ENCODE peak calls at places on chromosomes 12 and 14, in five cellular contexts. One of them, this sample, is unnamed. For H3K9me3, the result is how much of the 10 kb centered on the place peaks cover.

GRCh38 chr14:73998736-73999135 is 20.4 kb downstream of the ENTPD5 start:
- DNase-seq in aorta: no peak
- DNase-seq in CD8-positive, alpha-beta memory T cell: no peak
- DNase-seq in tibial nerve: no peak
- DNase-seq in vagina: no peak
- DNase-seq in this sample: no peak

GRCh38 chr12:47100146-47100545 is 20.4 kb upstream of the AMIGO2 start:
- DNase-seq in aorta: no peak
- DNase-seq in CD8-positive, alpha-beta memory T cell: no peak
- DNase-seq in tibial nerve: no peak
- DNase-seq in vagina: no peak
- DNase-seq in this sample: no peak

GRCh38 chr12:29153231-29153630 is 4.2 kb downstream of the FAR2 start:
- DNase-seq in aorta: no peak
- DNase-seq in CD8-positive, alpha-beta memory T cell: no peak
- DNase-seq in tibial nerve: no peak
- DNase-seq in vagina: no peak
- DNase-seq in this sample: no peak

GRCh38 chr14:100548939-100549338 is 38.3 kb downstream of the BEGAIN start:
- DNase-seq in aorta: no peak
- DNase-seq in CD8-positive, alpha-beta memory T cell: no peak
- DNase-seq in tibial nerve: no peak
- DNase-seq in vagina: no peak
- DNase-seq in this sample: no peak

GRCh38 chr12:2640281-2640680 is 154.5 kb upstream of the FKBP4 start:
- DNase-seq in aorta: peak
- DNase-seq in CD8-positive, alpha-beta memory T cell: no peak
- DNase-seq in tibial nerve: no peak
- DNase-seq in vagina: no peak
- DNase-seq in this sample: no peak

GRCh38 chr14:34792593-34792992 is 78.2 kb upstream of the CFL2 start:
- DNase-seq in aorta: no peak
- DNase-seq in CD8-positive, alpha-beta memory T cell: no peak
- DNase-seq in tibial nerve: no peak
- DNase-seq in vagina: no peak
- DNase-seq in this sample: no peak

GRCh38 chr12:55720894-55721444 is 776 bp downstream of the RDH5 start:
- DNase-seq in aorta: peak
- DNase-seq in CD8-positive, alpha-beta memory T cell: no peak
- DNase-seq in tibial nerve: peak
- DNase-seq in vagina: no peak
- DNase-seq in this sample: peak

GRCh38 chr12:20507711-20508110 is 139.4 kb downstream of the PDE3A start:
- DNase-seq in aorta: no peak
- DNase-seq in CD8-positive, alpha-beta memory T cell: no peak
- DNase-seq in tibial nerve: no peak
- DNase-seq in vagina: no peak
- DNase-seq in this sample: no peak

GRCh38 chr12:16299403-16299802 is 21.9 kb upstream of the SLC15A5 start:
- DNase-seq in aorta: no peak
- DNase-seq in CD8-positive, alpha-beta memory T cell: no peak
- DNase-seq in tibial nerve: peak
- DNase-seq in vagina: no peak
- DNase-seq in this sample: no peak

GRCh38 chr14:24351517-24351916 is 11.7 kb upstream of the RIPK3 start:
- DNase-seq in aorta: peak
- DNase-seq in CD8-positive, alpha-beta memory T cell: no peak
- DNase-seq in tibial nerve: no peak
- DNase-seq in vagina: no peak
- DNase-seq in this sample: no peak

GRCh38 chr12:124469193-124469888 is 98.1 kb downstream of the NCOR2 start:
- DNase-seq in aorta: no peak
- DNase-seq in CD8-positive, alpha-beta memory T cell: no peak
- DNase-seq in tibial nerve: no peak
- DNase-seq in vagina: no peak
- DNase-seq in this sample: no peak

GRCh38 chr14:91232052-91232451 is 12.5 kb downstream of the GPR68 start:
- DNase-seq in aorta: no peak
- DNase-seq in CD8-positive, alpha-beta memory T cell: no peak
- DNase-seq in tibial nerve: no peak
- DNase-seq in vagina: no peak
- DNase-seq in this sample: no peak

GRCh38 chr12:51391047-51391837 is at the start of gene GALNT6:
- DNase-seq in aorta: peak
- DNase-seq in CD8-positive, alpha-beta memory T cell: peak
- DNase-seq in tibial nerve: no peak
- DNase-seq in vagina: no peak
- DNase-seq in this sample: no peak

GRCh38 chr14:38357557-38357956 is 101.7 kb upstream of the CLEC14A start:
- DNase-seq in aorta: no peak
- DNase-seq in CD8-positive, alpha-beta memory T cell: no peak
- DNase-seq in tibial nerve: no peak
- DNase-seq in vagina: no peak
- DNase-seq in this sample: no peak

GRCh38 chr12:108173892-108174291 is 44.8 kb downstream of the WSCD2 start:
- DNase-seq in aorta: no peak
- DNase-seq in CD8-positive, alpha-beta memory T cell: no peak
- DNase-seq in tibial nerve: no peak
- DNase-seq in vagina: no peak
- DNase-seq in this sample: no peak

GRCh38 chr14:77867476-77867875 is 67.6 kb downstream of the ADCK1 start:
- DNase-seq in aorta: no peak
- DNase-seq in CD8-positive, alpha-beta memory T cell: no peak
- DNase-seq in tibial nerve: no peak
- DNase-seq in vagina: no peak
- DNase-seq in this sample: no peak

GRCh38 chr12:133129368-133130037 is 571 bp downstream of the ZNF891 start:
- DNase-seq in aorta: no peak
- DNase-seq in CD8-positive, alpha-beta memory T cell: no peak
- DNase-seq in tibial nerve: no peak
- DNase-seq in vagina: no peak
- DNase-seq in this sample: no peak

GRCh38 chr12:133130808-133131128 is 341 bp downstream of the ZNF10 start:
- DNase-seq in aorta: peak
- DNase-seq in CD8-positive, alpha-beta memory T cell: peak
- DNase-seq in tibial nerve: peak
- DNase-seq in vagina: no peak
- DNase-seq in this sample: peak

GRCh38 chr12:133135747-133136146 is 5.3 kb downstream of the ZNF10 start:
- DNase-seq in aorta: no peak
- DNase-seq in CD8-positive, alpha-beta memory T cell: no peak
- DNase-seq in tibial nerve: no peak
- DNase-seq in vagina: no peak
- DNase-seq in this sample: no peak

GRCh38 chr12:133124674-133125073 is 5.4 kb downstream of the ZNF891 start:
- DNase-seq in aorta: no peak
- DNase-seq in CD8-positive, alpha-beta memory T cell: no peak
- DNase-seq in tibial nerve: no peak
- DNase-seq in vagina: no peak
- DNase-seq in this sample: no peak

DNA sequence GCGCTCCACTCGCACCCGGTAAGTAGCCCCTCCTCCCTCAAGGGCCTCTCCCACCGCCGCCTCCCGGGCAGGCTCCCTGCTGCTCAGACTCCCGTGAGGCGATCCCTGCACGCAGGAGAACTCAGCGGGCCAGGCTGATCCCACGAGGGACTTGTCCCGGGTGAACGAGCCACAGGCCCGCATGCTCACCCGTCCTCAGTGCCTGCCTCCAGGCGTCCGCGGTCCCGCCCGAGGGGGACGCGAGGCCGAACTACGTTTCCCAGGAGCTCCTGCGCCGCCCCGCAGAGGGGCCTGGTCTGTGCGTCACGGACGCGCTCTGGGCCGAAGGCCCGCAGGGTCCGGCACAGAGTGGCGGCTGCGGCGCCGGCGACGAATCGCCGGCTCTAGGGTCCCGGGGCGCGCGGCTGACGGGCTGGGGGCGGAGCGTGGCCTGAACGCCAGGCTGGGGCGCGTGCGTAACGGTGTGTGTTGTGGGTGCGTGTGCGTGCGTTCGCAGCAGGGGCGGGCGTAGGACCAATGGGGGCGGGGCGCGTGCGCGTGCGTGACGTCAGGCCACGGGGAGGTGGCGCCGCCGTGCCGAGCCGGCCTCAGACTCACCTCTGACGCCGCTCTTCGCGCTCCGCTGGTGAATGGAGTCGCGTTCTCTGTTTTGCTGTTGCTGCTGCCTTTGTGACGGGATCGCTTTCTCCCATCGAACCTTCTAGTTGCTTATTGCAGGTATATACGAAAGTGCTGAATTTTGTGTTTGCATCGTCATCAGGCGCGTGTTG is at the start of the genes ZNF10 and ZNF891:
- DNase-seq in aorta: peak
- DNase-seq in CD8-positive, alpha-beta memory T cell: peak
- DNase-seq in tibial nerve: peak
- DNase-seq in vagina: peak
- DNase-seq in this sample: peak
- H3K9me3 ChIP-seq in aorta: under half
- H3K9me3 ChIP-seq in CD8-positive, alpha-beta memory T cell: under half
- H3K9me3 ChIP-seq in tibial nerve: half or more
- H3K9me3 ChIP-seq in vagina: under half
- H3K9me3 ChIP-seq in this sample: under half

GRCh38 chr12:82524636-82525035 is 162.1 kb upstream of the TMTC2 start:
- DNase-seq in aorta: no peak
- DNase-seq in CD8-positive, alpha-beta memory T cell: no peak
- DNase-seq in tibial nerve: no peak
- DNase-seq in vagina: no peak
- DNase-seq in this sample: no peak

GRCh38 chr12:82522762-82523161 is 163.9 kb upstream of the TMTC2 start:
- DNase-seq in aorta: no peak
- DNase-seq in CD8-positive, alpha-beta memory T cell: no peak
- DNase-seq in tibial nerve: no peak
- DNase-seq in vagina: no peak
- DNase-seq in this sample: no peak

GRCh38 chr12:82524020-82524419 is 162.7 kb upstream of the TMTC2 start:
- DNase-seq in aorta: no peak
- DNase-seq in CD8-positive, alpha-beta memory T cell: no peak
- DNase-seq in tibial nerve: no peak
- DNase-seq in vagina: no peak
- DNase-seq in this sample: no peak

GRCh38 chr12:82527165-82527780 is 159.4 kb upstream of the TMTC2 start:
- DNase-seq in aorta: no peak
- DNase-seq in CD8-positive, alpha-beta memory T cell: no peak
- DNase-seq in tibial nerve: peak
- DNase-seq in vagina: no peak
- DNase-seq in this sample: no peak

DNA sequence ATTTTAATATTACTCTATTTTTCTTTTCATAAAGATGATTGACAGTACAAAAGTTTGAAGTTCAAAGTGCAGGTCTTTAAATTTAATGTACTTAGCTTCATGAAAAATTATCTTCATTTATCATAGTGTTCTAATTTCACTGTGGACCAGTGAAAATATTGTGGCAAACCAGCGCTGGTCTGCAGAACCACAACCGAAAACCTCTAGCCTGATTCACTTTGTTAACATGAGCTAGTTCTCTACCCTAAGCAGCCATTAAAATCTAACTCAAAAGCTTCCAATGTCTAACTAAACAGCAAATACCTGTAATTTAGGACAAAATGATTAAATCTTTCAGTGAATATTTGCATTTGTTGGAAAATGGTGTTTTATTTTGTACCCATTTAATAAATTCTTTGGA is 161.1 kb upstream of the TMTC2 start:
- DNase-seq in aorta: no peak
- DNase-seq in CD8-positive, alpha-beta memory T cell: no peak
- DNase-seq in tibial nerve: no peak
- DNase-seq in vagina: no peak
- DNase-seq in this sample: no peak
- H3K27ac ChIP-seq in aorta: no peak
- H3K27ac ChIP-seq in CD8-positive, alpha-beta memory T cell: no peak
- H3K27ac ChIP-seq in tibial nerve: no peak
- H3K27ac ChIP-seq in vagina: no peak
- H3K27ac ChIP-seq in this sample: no peak

GRCh38 chr12:34341362-34341733 is 319.1 kb downstream of the ALG10 start:
- DNase-seq in aorta: no peak
- DNase-seq in CD8-positive, alpha-beta memory T cell: no peak
- DNase-seq in tibial nerve: no peak
- DNase-seq in vagina: no peak
- DNase-seq in this sample: no peak

GRCh38 chr12:34338751-34339150 is 316.5 kb downstream of the ALG10 start:
- DNase-seq in aorta: no peak
- DNase-seq in CD8-positive, alpha-beta memory T cell: no peak
- DNase-seq in tibial nerve: no peak
- DNase-seq in vagina: no peak
- DNase-seq in this sample: no peak

GRCh38 chr12:34340534-34341361 is 318.5 kb downstream of the ALG10 start:
- DNase-seq in aorta: no peak
- DNase-seq in CD8-positive, alpha-beta memory T cell: no peak
- DNase-seq in tibial nerve: no peak
- DNase-seq in vagina: no peak
- DNase-seq in this sample: no peak

GRCh38 chr12:34342048-34342447 is 319.8 kb downstream of the ALG10 start:
- DNase-seq in aorta: no peak
- DNase-seq in CD8-positive, alpha-beta memory T cell: no peak
- DNase-seq in tibial nerve: no peak
- DNase-seq in vagina: no peak
- DNase-seq in this sample: no peak

DNA sequence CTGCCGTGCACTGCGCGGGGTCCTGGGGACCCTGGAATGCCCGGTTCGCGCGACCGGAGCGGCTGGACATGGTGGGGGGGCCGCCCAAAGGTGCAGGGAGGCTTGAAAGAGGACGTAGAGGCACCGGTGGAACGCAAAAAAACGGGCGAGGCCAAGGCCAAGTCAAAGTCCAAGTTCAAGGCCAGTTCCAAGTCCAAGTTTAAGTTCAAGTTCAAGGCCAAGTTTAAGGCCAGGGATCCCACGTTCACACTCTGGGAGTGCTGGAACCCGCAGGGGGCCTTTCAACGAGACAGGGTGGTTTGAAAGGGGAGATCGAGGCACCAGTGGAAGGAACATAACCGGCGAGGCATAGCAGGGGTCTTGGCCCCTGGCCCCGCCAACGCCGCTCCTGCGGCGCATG is 317.6 kb downstream of the ALG10 start:
- DNase-seq in aorta: no peak
- DNase-seq in CD8-positive, alpha-beta memory T cell: no peak
- DNase-seq in tibial nerve: no peak
- DNase-seq in vagina: no peak
- DNase-seq in this sample: no peak
- H3K9me3 ChIP-seq in aorta: under half
- H3K9me3 ChIP-seq in CD8-positive, alpha-beta memory T cell: under half
- H3K9me3 ChIP-seq in tibial nerve: under half
- H3K9me3 ChIP-seq in vagina: under half
- H3K9me3 ChIP-seq in this sample: under half

DNA sequence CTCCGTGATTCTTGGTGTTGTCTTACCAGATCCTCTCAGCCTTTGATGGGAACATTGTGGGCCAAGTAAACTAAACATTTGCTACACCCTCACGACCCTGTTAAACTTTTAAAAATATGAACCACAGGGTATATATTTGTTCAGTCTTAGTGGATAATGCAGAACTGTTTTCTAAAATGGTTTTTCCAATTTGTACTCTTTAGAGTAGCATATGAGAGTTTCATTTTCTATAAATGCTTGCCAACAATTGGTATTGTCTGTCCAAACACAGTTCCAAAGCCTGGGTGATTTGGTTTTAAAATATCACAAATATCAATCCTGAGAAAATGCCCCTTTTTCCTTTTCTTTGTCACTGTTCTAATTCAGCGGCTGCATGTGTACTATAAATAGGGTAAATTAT is 6.7 kb upstream of the IL22 start:
- DNase-seq in aorta: no peak
- DNase-seq in CD8-positive, alpha-beta memory T cell: no peak
- DNase-seq in tibial nerve: no peak
- DNase-seq in vagina: no peak
- DNase-seq in this sample: no peak
- H3K27ac ChIP-seq in aorta: no peak
- H3K27ac ChIP-seq in CD8-positive, alpha-beta memory T cell: no peak
- H3K27ac ChIP-seq in tibial nerve: no peak
- H3K27ac ChIP-seq in vagina: no peak
- H3K27ac ChIP-seq in this sample: no peak

This sample was measured in lung.